ENCODE peak calls at places on chromosome 14, in four cellular contexts. Q is adrenal gland, W is esophagus squamous epithelium, U is suprapubic skin. M is an unnamed sample.

GRCh38 chr14:69711471-69712216 is 55.3 kb upstream of the SRSF5 start:
- DNase-seq in Q (no peak), W (no peak), U (no peak), M (no peak)

GRCh38 chr14:71497645-71498086 is 434.6 kb upstream of the RGS6 start:
- DNase-seq in Q (no peak), W (no peak), U (no peak), M (no peak)

GRCh38 chr14:68397371-68397779 is 395.5 kb downstream of the ZFP36L1 start:
- DNase-seq in Q (peak), W (peak), U (peak), M (no peak)

GRCh38 chr14:93007225-93007997 is 84.5 kb downstream of the CHGA start:
- DNase-seq in Q (peak), W (no peak), U (no peak), M (no peak)

GRCh38 chr14:74954232-74954946 is 1.0 kb downstream of the PGF start:
- DNase-seq in Q (peak), W (no peak), U (no peak), M (peak)

GRCh38 chr14:94963051-94963450 is 193.1 kb upstream of the GSC start:
- DNase-seq in Q (no peak), W (no peak), U (no peak), M (no peak)

GRCh38 chr14:75854247-75854799 is 127.5 kb downstream of the TGFB3 start:
- DNase-seq in Q (no peak), W (no peak), U (no peak), M (no peak)

GRCh38 chr14:102034301-102034700 is 52.5 kb downstream of the HSP90AA1 start:
- DNase-seq in Q (no peak), W (no peak), U (no peak), M (no peak)

GRCh38 chr14:32913725-32914124 is 25.0 kb upstream of the NPAS3 start:
- DNase-seq in Q (no peak), W (no peak), U (no peak), M (no peak)

GRCh38 chr14:24441485-24441884 is 1.1 kb downstream of the SDR39U1 start:
- DNase-seq in Q (no peak), W (no peak), U (no peak), M (no peak)

GRCh38 chr14:24310666-24311604 is at the start of gene LTB4R:
- DNase-seq in Q (peak), W (no peak), U (peak), M (peak)

GRCh38 chr14:98293527-98293926 is 978.5 kb downstream of the BCL11B start:
- DNase-seq in Q (no peak), W (no peak), U (no peak), M (no peak)

GRCh38 chr14:22472935-22473854 is 115.8 kb downstream of the DAD1 start:
- DNase-seq in Q (peak), W (no peak), U (no peak), M (peak)

GRCh38 chr14:23414254-23414653 is 6.2 kb upstream of the MYH6 start:
- DNase-seq in Q (no peak), W (no peak), U (no peak), M (no peak)

GRCh38 chr14:92122761-92123160 is 992 bp downstream of the CPSF2 start:
- DNase-seq in Q (no peak), W (no peak), U (no peak), M (peak)

GRCh38 chr14:73753887-73754880 is 40.0 kb upstream of the PNMA1 start:
- DNase-seq in Q (peak), W (no peak), U (no peak), M (peak)
- TF ChIP-seq POLR2A in Q (no peak), W (peak), U (no peak), M (no peak)

DNA sequence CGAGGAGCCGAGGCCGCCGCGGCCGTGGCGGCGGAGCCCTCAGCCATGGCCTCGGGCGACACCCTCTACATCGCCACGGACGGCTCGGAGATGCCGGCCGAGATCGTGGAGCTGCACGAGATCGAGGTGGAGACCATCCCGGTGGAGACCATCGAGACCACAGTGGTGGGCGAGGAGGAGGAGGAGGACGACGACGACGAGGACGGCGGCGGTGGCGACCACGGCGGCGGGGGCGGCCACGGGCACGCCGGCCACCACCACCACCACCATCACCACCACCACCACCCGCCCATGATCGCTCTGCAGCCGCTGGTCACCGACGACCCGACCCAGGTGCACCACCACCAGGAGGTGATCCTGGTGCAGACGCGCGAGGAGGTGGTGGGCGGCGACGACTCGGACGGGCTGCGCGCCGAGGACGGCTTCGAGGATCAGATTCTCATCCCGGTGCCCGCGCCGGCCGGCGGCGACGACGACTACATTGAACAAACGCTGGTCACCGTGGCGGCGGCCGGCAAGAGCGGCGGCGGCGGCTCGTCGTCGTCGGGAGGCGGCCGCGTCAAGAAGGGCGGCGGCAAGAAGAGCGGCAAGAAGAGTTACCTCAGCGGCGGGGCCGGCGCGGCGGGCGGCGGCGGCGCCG is 376 bp downstream of the YY1 start:
- DNase-seq in Q (peak), W (no peak), U (peak), M (peak)
- TF ChIP-seq POLR2A in Q (no peak), W (no peak), U (no peak), M (no peak)

GRCh38 chr14:36646664-36647416 is 14.8 kb upstream of the PAX9 start:
- DNase-seq in Q (no peak), W (no peak), U (no peak), M (peak)
- TF ChIP-seq POLR2A in Q (no peak), W (no peak), U (no peak), M (no peak)

GRCh38 chr14:50649691-50650090 is 18.4 kb downstream of the SAV1 start:
- DNase-seq in Q (no peak), W (no peak), U (no peak), M (no peak)

GRCh38 chr14:50647753-50648152 is 20.4 kb downstream of the SAV1 start:
- DNase-seq in Q (no peak), W (no peak), U (no peak), M (no peak)

DNA sequence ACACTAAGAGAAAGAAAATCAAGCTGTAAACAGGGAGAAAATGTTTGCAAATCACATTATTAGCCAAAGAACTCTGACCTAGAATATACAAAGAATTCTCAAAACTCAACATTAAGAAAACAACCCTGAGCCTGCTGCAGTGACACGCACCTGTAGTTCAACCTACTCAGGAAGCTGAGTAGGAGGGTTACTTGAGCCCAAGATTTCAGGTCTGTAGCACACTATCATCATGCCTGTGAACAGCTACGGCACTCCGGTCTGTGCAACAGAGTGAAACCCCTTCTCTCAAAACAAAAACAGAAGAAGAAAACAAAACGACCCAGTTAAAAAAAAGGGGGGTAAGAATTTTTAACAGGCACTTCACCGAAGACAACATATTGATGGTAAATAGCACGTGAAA is 20.8 kb downstream of the SAV1 start:
- DNase-seq in Q (no peak), W (no peak), U (no peak), M (no peak)
- TF ChIP-seq POLR2A in Q (no peak), W (no peak), U (no peak), M (no peak)

GRCh38 chr14:77613207-77613606 is 3.2 kb downstream of the SPTLC2 start:
- DNase-seq in Q (no peak), W (no peak), U (no peak), M (peak)

GRCh38 chr14:77615231-77616132 is 955 bp downstream of the SPTLC2 start:
- DNase-seq in Q (no peak), W (no peak), U (no peak), M (peak)

GRCh38 chr14:77618381-77618780 is 1.9 kb upstream of the SPTLC2 start:
- DNase-seq in Q (no peak), W (no peak), U (no peak), M (no peak)

GRCh38 chr14:77616133-77616453 is 344 bp downstream of the SPTLC2 start:
- DNase-seq in Q (peak), W (no peak), U (no peak), M (no peak)

DNA sequence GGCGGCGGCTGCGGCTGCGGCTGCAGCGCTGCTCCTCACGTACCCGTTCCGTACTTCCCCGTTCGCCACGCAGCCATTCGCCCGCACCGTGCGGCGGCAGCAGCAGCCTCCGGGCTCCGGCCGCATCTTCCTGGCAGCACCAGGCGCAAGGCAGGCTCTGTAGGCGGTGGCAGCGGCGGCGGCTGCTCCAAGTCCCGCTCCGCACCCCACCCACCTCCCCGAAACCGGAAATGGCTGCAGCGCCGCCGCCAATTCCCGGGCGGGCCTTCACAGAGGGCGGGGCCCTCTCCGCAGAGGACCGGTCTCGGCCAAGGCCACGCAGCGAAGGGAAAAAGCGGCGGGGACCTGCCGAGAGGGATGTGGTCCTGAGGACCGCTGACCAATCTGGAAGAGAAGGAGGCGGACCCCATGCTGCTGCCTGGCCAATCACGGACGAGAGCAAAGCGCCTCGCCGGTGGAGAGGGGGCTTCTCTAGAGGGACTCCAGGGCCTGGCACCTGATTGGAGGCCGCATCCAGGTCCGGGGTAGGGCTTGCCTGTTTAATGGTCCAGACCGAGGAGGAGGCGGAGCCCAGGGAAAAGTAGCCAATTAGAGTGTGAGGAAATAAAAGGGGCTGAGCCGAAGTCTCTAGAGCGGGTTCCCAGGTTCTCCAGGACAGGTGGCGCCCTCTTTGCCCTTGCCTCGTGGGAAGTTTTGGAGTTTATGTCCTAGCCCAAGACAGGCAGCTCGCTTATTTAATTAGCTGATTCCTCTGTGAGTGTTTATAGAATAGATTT is at the start of gene SPTLC2:
- DNase-seq in Q (peak), W (peak), U (peak), M (peak)
- TF ChIP-seq POLR2A in Q (peak), W (peak), U (peak), M (peak)